ENCODE peak calls at places on chromosomes 13 and 19, in eight cellular contexts. L, Z, T, A, X, H, W and C are unnamed samples.

GRCh38 chr19:34505321-34506025 is 23.9 kb downstream of the WTIP start:
- DNase-seq in T (no peak), L (no peak), X (no peak), W (no peak), A (no peak), H (no peak), Z (no peak), C (no peak)

GRCh38 chr13:52104624-52105023 is 24.2 kb downstream of the NEK5 start:
- DNase-seq in Z (no peak), X (no peak), H (no peak), A (no peak), W (no peak), T (no peak), L (no peak), C (no peak)

GRCh38 chr19:42246143-42246868 is 3.9 kb upstream of the GSK3A start:
- DNase-seq in W (no peak), Z (no peak), H (no peak), L (peak; percentile 69), X (peak; percentile 85), A (peak; percentile 75), T (peak; percentile 80), C (peak; percentile 74)

GRCh38 chr13:27401210-27401609 is 23.2 kb upstream of the GTF3A start:
- DNase-seq in H (no peak), W (no peak), A (no peak), L (no peak), Z (no peak), T (peak; percentile 12), X (no peak), C (no peak)

GRCh38 chr19:46656541-46656940 is 4.4 kb downstream of the DACT3 start:
- DNase-seq in H (no peak), Z (no peak), X (no peak), T (no peak), A (no peak), W (no peak), L (no peak), C (no peak)

GRCh38 chr19:47255947-47256687 is at the start of gene CCDC9:
- DNase-seq in W (peak; percentile 89), A (peak; percentile 98), X (peak; percentile 96), L (peak; percentile 93), Z (no peak), T (peak; percentile 96), H (no peak), C (peak; percentile 90)

GRCh38 chr13:111953546-111954178 is 113.3 kb upstream of the SOX1 start:
- DNase-seq in W (no peak), X (no peak), A (no peak), Z (no peak), T (no peak), H (no peak), L (no peak), C (no peak)

GRCh38 chr13:112980441-112980840 is 11.4 kb downstream of the MCF2L start:
- DNase-seq in A (no peak), X (no peak), Z (no peak), T (no peak), W (no peak), H (no peak), L (no peak), C (no peak)

GRCh38 chr13:31067416-31068118 is 94.1 kb downstream of the HSPH1 start:
- DNase-seq in Z (no peak), W (no peak), X (peak; percentile 77), A (no peak), L (peak; percentile 56), T (peak; percentile 78), H (no peak), C (peak; percentile 83)

GRCh38 chr19:1090731-1091543 is 4.2 kb downstream of the POLR2E start:
- DNase-seq in H (no peak), A (no peak), L (no peak), X (no peak), W (no peak), T (no peak), Z (no peak), C (no peak)

GRCh38 chr13:33771296-33771695 is 46.7 kb upstream of the RFC3 start:
- DNase-seq in X (no peak), H (no peak), T (no peak), A (no peak), L (no peak), Z (no peak), W (no peak), C (no peak)

GRCh38 chr19:34347561-34348165 is 17.3 kb upstream of the GPI start:
- DNase-seq in H (no peak), T (no peak), L (no peak), Z (no peak), X (no peak), A (no peak), W (no peak), C (no peak)

GRCh38 chr13:94343243-94343585 is 136.3 kb downstream of the DCT start:
- DNase-seq in L (peak; percentile 65), H (no peak), T (no peak), A (no peak), Z (no peak), W (no peak), X (no peak), C (no peak)

GRCh38 chr13:80529734-80530133 is 188.8 kb upstream of the SPRY2 start:
- DNase-seq in H (no peak), X (peak; percentile 39), W (no peak), L (peak; percentile 48), Z (no peak), T (no peak), A (no peak), C (peak; percentile 21)

GRCh38 chr19:48321622-48322591 is 3.4 kb upstream of the EMP3 start:
- DNase-seq in Z (peak; percentile 100), A (peak; percentile 99), W (peak; percentile 99), T (peak; percentile 99), L (peak; percentile 98), H (no peak), X (peak; percentile 98), C (peak; percentile 99)

GRCh38 chr13:111939285-111940278 is 127.4 kb upstream of the SOX1 start:
- DNase-seq in Z (no peak), L (no peak), T (no peak), X (no peak), H (no peak), A (no peak), W (no peak), C (no peak)

GRCh38 chr13:32905063-32905863 is 111.0 kb upstream of the KL start:
- DNase-seq in X (peak; percentile 57), H (no peak), T (peak; percentile 52), W (no peak), Z (no peak), L (peak; percentile 36), A (no peak), C (peak; percentile 77)

GRCh38 chr13:84574851-84575250 is 692.6 kb upstream of the SLITRK1 start:
- DNase-seq in H (no peak), X (peak; percentile 41), W (no peak), Z (no peak), T (peak; percentile 39), L (peak; percentile 17), A (no peak), C (peak; percentile 11)

GRCh38 chr13:94968040-94968756 is 255.9 kb upstream of the SOX21 start:
- DNase-seq in T (peak; percentile 14), X (peak; percentile 37), L (no peak), A (no peak), Z (no peak), W (no peak), H (no peak), C (peak; percentile 50)

GRCh38 chr13:95505265-95505664 is 47.3 kb upstream of the CLDN10 start:
- DNase-seq in L (no peak), X (no peak), W (no peak), Z (no peak), T (no peak), H (no peak), A (no peak), C (no peak)

GRCh38 chr19:54373781-54374266 is 9.1 kb upstream of the LAIR1 start:
- DNase-seq in T (no peak), H (no peak), A (no peak), Z (no peak), W (no peak), X (no peak), L (no peak), C (no peak)

GRCh38 chr19:42567567-42567966 is 27.2 kb downstream of the CEACAM8 start:
- DNase-seq in H (no peak), W (no peak), Z (no peak), A (no peak), X (no peak), L (no peak), T (no peak), C (no peak)

GRCh38 chr13:35468195-35468594 is 8.3 kb downstream of the MAB21L1 start:
- DNase-seq in L (no peak), H (no peak), Z (no peak), T (peak; percentile 76), X (peak; percentile 51), A (no peak), W (no peak), C (no peak)

GRCh38 chr13:112066624-112067004 is 335 bp upstream of the SOX1 start:
- DNase-seq in W (no peak), L (no peak), Z (peak; percentile 32), T (no peak), H (no peak), X (no peak), A (no peak), C (no peak)

GRCh38 chr13:22402682-22403081 is 731.8 kb downstream of the FGF9 start:
- DNase-seq in L (no peak), Z (no peak), W (no peak), H (no peak), T (no peak), X (no peak), A (no peak), C (no peak)